ENCODE peak calls at places on chromosomes 12 and 14, in nine cellular contexts. One of them, this sample, is unnamed.

GRCh38 chr14:95045836-95046430 is 111.4 kb downstream of the DICER1 start:
- DNase-seq in foreskin fibroblast: no peak
- DNase-seq in psoas muscle: no peak
- DNase-seq in spleen: peak
- DNase-seq in cardiac fibroblast: no peak
- DNase-seq in aorta: no peak
- DNase-seq in PC-3: no peak
- DNase-seq in fibroblast of mammary gland: no peak
- DNase-seq in left lung: no peak
- DNase-seq in this sample: peak

GRCh38 chr12:10366875-10367274 is 23.0 kb downstream of the KLRK1 start:
- DNase-seq in left lung: no peak
- DNase-seq in PC-3: peak
- DNase-seq in fibroblast of mammary gland: peak
- DNase-seq in cardiac fibroblast: peak
- DNase-seq in aorta: no peak
- DNase-seq in psoas muscle: no peak
- DNase-seq in foreskin fibroblast: peak
- DNase-seq in spleen: no peak
- DNase-seq in this sample: no peak

GRCh38 chr14:30874999-30875787 is 834 bp downstream of the COCH start:
- DNase-seq in psoas muscle: peak
- DNase-seq in left lung: peak
- DNase-seq in PC-3: no peak
- DNase-seq in cardiac fibroblast: no peak
- DNase-seq in fibroblast of mammary gland: no peak
- DNase-seq in aorta: no peak
- DNase-seq in spleen: peak
- DNase-seq in foreskin fibroblast: peak
- DNase-seq in this sample: no peak

GRCh38 chr12:92288533-92288932 is 142.9 kb upstream of the BTG1 start:
- DNase-seq in PC-3: no peak
- DNase-seq in left lung: no peak
- DNase-seq in fibroblast of mammary gland: no peak
- DNase-seq in foreskin fibroblast: no peak
- DNase-seq in psoas muscle: no peak
- DNase-seq in spleen: no peak
- DNase-seq in aorta: no peak
- DNase-seq in cardiac fibroblast: no peak
- DNase-seq in this sample: no peak

GRCh38 chr12:11702959-11703358 is 53.5 kb downstream of the ETV6 start:
- DNase-seq in spleen: no peak
- DNase-seq in PC-3: no peak
- DNase-seq in aorta: no peak
- DNase-seq in psoas muscle: no peak
- DNase-seq in left lung: no peak
- DNase-seq in fibroblast of mammary gland: no peak
- DNase-seq in foreskin fibroblast: no peak
- DNase-seq in cardiac fibroblast: no peak
- DNase-seq in this sample: no peak

GRCh38 chr12:120230326-120230973 is 29.5 kb upstream of the RPLP0 start:
- DNase-seq in fibroblast of mammary gland: peak
- DNase-seq in psoas muscle: peak
- DNase-seq in cardiac fibroblast: peak
- DNase-seq in PC-3: peak
- DNase-seq in aorta: peak
- DNase-seq in left lung: no peak
- DNase-seq in spleen: no peak
- DNase-seq in foreskin fibroblast: peak
- DNase-seq in this sample: peak

GRCh38 chr12:49895773-49896172 is 7.9 kb downstream of the FAIM2 start:
- DNase-seq in psoas muscle: peak
- DNase-seq in left lung: peak
- DNase-seq in fibroblast of mammary gland: no peak
- DNase-seq in foreskin fibroblast: no peak
- DNase-seq in aorta: peak
- DNase-seq in spleen: no peak
- DNase-seq in cardiac fibroblast: no peak
- DNase-seq in PC-3: no peak
- DNase-seq in this sample: no peak

GRCh38 chr14:68210729-68211299 is 391.2 kb downstream of the RAD51B start:
- DNase-seq in cardiac fibroblast: peak
- DNase-seq in left lung: no peak
- DNase-seq in PC-3: peak
- DNase-seq in fibroblast of mammary gland: peak
- DNase-seq in aorta: no peak
- DNase-seq in foreskin fibroblast: peak
- DNase-seq in spleen: no peak
- DNase-seq in psoas muscle: no peak
- DNase-seq in this sample: peak

GRCh38 chr12:78402366-78403134 is 462.0 kb upstream of the SYT1 start:
- DNase-seq in psoas muscle: no peak
- DNase-seq in cardiac fibroblast: no peak
- DNase-seq in spleen: no peak
- DNase-seq in PC-3: no peak
- DNase-seq in fibroblast of mammary gland: peak
- DNase-seq in left lung: no peak
- DNase-seq in foreskin fibroblast: peak
- DNase-seq in aorta: no peak
- DNase-seq in this sample: no peak

GRCh38 chr12:2054091-2055018 is 1.6 kb downstream of the CACNA1C start:
- DNase-seq in spleen: no peak
- DNase-seq in left lung: peak
- DNase-seq in foreskin fibroblast: peak
- DNase-seq in fibroblast of mammary gland: no peak
- DNase-seq in aorta: no peak
- DNase-seq in psoas muscle: no peak
- DNase-seq in PC-3: no peak
- DNase-seq in cardiac fibroblast: no peak
- DNase-seq in this sample: peak

GRCh38 chr12:2053675-2054070 is 886 bp downstream of the CACNA1C start:
- DNase-seq in spleen: no peak
- DNase-seq in fibroblast of mammary gland: peak
- DNase-seq in PC-3: no peak
- DNase-seq in left lung: peak
- DNase-seq in aorta: no peak
- DNase-seq in cardiac fibroblast: peak
- DNase-seq in psoas muscle: peak
- DNase-seq in foreskin fibroblast: peak
- DNase-seq in this sample: peak

GRCh38 chr12:2052861-2053674 is at the start of gene CACNA1C:
- DNase-seq in cardiac fibroblast: peak
- DNase-seq in aorta: peak
- DNase-seq in fibroblast of mammary gland: peak
- DNase-seq in psoas muscle: peak
- DNase-seq in PC-3: no peak
- DNase-seq in left lung: peak
- DNase-seq in spleen: peak
- DNase-seq in foreskin fibroblast: peak
- DNase-seq in this sample: peak

GRCh38 chr12:2049604-2050540 is 2.9 kb upstream of the CACNA1C start:
- DNase-seq in foreskin fibroblast: peak
- DNase-seq in spleen: no peak
- DNase-seq in aorta: no peak
- DNase-seq in fibroblast of mammary gland: peak
- DNase-seq in cardiac fibroblast: peak
- DNase-seq in psoas muscle: no peak
- DNase-seq in left lung: no peak
- DNase-seq in PC-3: no peak
- DNase-seq in this sample: no peak

DNA sequence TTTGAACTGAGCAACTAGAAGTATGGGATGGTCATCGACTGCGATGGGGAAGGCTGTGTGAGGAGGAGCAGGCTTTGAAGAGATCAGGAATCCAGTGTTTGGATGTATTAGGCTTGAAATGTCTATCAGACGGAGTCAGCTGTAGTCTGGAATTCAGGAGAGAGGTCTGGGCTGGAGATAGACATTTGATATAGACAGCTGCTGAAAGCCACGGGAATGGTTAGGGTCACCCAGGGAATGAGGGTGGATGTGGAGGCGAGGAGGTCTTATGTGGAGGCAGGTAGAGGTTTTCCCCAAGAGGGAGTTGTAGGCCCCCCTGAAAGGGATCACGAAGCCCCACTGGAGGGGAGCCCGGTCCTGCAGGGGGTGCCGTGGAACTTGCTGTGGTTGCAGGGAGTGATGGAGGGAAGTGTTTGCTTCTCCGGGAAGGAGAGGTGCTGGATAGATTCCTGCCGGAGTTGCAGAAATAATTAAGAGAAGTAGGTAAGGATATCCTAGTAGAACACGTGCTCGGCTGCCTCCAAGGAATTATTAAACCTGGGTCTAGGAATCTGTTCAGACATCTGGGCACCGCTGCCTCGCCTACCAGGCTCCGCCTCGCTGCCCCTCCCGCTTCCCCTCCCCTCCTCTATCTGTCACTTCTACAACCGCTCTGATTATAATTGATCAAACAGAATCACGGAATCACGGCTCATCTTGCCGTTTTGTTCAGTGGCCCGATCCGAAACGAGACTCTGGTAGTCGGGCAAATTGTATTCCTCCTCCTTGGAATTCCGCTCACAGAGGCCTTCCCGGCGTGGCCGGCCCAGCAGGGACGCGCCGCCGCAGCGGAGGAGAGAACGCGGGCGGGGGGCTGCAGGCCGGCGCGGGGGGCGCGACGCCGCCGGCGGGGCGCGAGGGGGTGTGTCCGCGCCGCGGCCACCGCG is 824 bp upstream of the CACNA1C start:
- DNase-seq in fibroblast of mammary gland: no peak
- DNase-seq in cardiac fibroblast: no peak
- DNase-seq in psoas muscle: no peak
- DNase-seq in aorta: no peak
- DNase-seq in foreskin fibroblast: peak
- DNase-seq in spleen: no peak
- DNase-seq in PC-3: no peak
- DNase-seq in left lung: no peak
- DNase-seq in this sample: no peak
- H3K4me3 ChIP-seq in fibroblast of mammary gland: peak
- H3K4me3 ChIP-seq in cardiac fibroblast: peak
- H3K4me3 ChIP-seq in psoas muscle: peak
- H3K4me3 ChIP-seq in aorta: peak
- H3K4me3 ChIP-seq in foreskin fibroblast: peak
- H3K4me3 ChIP-seq in spleen: no peak
- H3K4me3 ChIP-seq in PC-3: no peak
- H3K4me3 ChIP-seq in left lung: peak
- H3K4me3 ChIP-seq in this sample: peak

DNA sequence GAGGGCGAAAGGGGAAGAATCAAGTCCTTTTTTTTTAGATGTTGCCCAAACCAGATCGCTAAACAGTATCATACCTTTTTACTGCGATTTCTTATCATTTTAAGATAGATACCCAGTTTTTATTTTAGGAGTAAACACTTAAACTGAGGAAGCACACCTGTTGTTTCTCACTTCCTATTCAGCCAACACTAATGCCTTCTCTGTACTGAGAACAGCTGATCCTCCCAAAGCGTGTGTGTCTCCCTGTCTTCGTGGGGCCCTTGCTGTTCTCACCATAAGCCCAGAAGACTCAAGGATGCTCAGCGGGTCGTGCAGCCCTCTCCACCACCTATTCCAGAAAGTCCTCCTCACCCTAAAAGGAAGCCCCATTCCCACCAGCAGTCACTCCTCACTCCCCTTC is 14.8 kb downstream of the PPP2R5C start:
- DNase-seq in left lung: no peak
- DNase-seq in psoas muscle: no peak
- DNase-seq in aorta: no peak
- DNase-seq in cardiac fibroblast: no peak
- DNase-seq in foreskin fibroblast: no peak
- DNase-seq in PC-3: no peak
- DNase-seq in spleen: no peak
- DNase-seq in fibroblast of mammary gland: no peak
- DNase-seq in this sample: no peak
- H3K4me3 ChIP-seq in left lung: no peak
- H3K4me3 ChIP-seq in psoas muscle: no peak
- H3K4me3 ChIP-seq in aorta: no peak
- H3K4me3 ChIP-seq in cardiac fibroblast: no peak
- H3K4me3 ChIP-seq in foreskin fibroblast: no peak
- H3K4me3 ChIP-seq in PC-3: no peak
- H3K4me3 ChIP-seq in spleen: no peak
- H3K4me3 ChIP-seq in fibroblast of mammary gland: no peak
- H3K4me3 ChIP-seq in this sample: no peak

DNA sequence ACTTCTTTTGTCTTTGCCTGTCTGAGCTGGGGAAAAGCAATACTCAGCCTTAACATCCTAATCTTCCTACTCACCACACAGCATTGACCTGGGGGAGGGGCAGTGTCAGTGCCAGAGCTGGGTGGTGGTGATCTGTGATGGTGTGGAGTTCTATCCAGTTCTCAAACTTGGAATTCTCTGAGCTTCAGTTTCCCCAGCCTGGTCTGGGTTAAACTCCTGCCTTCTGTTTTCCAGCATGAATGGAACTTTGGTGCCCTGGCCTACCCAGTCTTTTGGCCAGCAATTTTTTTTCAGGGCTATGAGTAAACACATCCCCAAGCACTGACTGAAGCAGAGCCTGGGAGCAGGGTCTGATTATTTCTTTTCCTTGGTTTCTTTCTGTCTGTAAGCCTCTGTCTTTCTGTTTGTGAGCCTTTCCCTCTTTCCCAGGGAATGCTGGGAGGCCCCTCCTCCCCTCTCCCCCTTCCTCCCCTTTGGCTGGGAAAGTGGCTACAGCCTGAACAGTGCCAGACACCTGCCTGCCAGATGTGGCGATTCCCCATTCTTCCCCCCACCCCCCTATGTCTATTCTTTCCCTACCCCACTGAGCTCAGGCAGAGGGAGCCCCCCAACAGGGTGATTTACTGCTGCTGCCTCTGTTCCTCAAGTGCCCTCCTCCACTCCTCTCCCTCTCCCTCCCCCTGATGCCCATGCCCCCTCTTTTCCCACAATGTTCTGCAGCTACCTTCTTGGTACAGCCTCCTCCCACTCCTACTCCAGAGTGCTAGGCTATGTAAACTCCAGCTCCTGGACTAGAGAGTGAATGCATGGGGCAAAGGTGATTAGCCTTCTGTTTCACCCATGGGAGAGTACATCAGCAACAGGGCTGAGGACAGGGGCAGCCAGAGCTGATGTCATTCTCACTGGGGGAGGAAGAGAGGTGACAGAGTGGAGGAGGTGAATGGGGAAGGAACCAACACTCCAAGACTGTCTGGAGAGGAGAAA is 11.1 kb downstream of the GPR84 start:
- DNase-seq in cardiac fibroblast: peak
- DNase-seq in PC-3: no peak
- DNase-seq in aorta: no peak
- DNase-seq in foreskin fibroblast: peak
- DNase-seq in fibroblast of mammary gland: peak
- DNase-seq in psoas muscle: no peak
- DNase-seq in spleen: no peak
- DNase-seq in left lung: no peak
- DNase-seq in this sample: no peak
- H3K4me3 ChIP-seq in cardiac fibroblast: no peak
- H3K4me3 ChIP-seq in PC-3: no peak
- H3K4me3 ChIP-seq in aorta: no peak
- H3K4me3 ChIP-seq in foreskin fibroblast: peak
- H3K4me3 ChIP-seq in fibroblast of mammary gland: no peak
- H3K4me3 ChIP-seq in psoas muscle: no peak
- H3K4me3 ChIP-seq in spleen: no peak
- H3K4me3 ChIP-seq in left lung: no peak
- H3K4me3 ChIP-seq in this sample: no peak

GRCh38 chr12:7503686-7504085 is at the start of gene CD163:
- DNase-seq in left lung: no peak
- DNase-seq in PC-3: no peak
- DNase-seq in aorta: no peak
- DNase-seq in psoas muscle: no peak
- DNase-seq in foreskin fibroblast: no peak
- DNase-seq in cardiac fibroblast: no peak
- DNase-seq in spleen: no peak
- DNase-seq in fibroblast of mammary gland: peak
- DNase-seq in this sample: no peak
- H3K4me3 ChIP-seq in left lung: no peak
- H3K4me3 ChIP-seq in PC-3: no peak
- H3K4me3 ChIP-seq in aorta: no peak
- H3K4me3 ChIP-seq in psoas muscle: peak
- H3K4me3 ChIP-seq in foreskin fibroblast: no peak
- H3K4me3 ChIP-seq in cardiac fibroblast: no peak
- H3K4me3 ChIP-seq in spleen: no peak
- H3K4me3 ChIP-seq in fibroblast of mammary gland: no peak
- H3K4me3 ChIP-seq in this sample: peak

This sample was measured in tibial artery.